ENCODE peak calls at places on chromosomes 7 and 10, in five cellular contexts. R is IMR-90, K is mesendoderm, Y is neuronal stem cell, Z is H1. W is an unnamed sample.

GRCh38 chr10:79391231-79392019 is 44.2 kb downstream of the PPIF start:
- DNase-seq in Z (peak), R (no peak), Y (no peak), K (peak), W (peak)

GRCh38 chr10:131743190-131744151 is 157.3 kb upstream of the PPP2R2D start:
- DNase-seq in K (peak), Z (no peak), R (no peak), Y (no peak), W (peak)

GRCh38 chr7:132141109-132141508 is 435.2 kb downstream of the PLXNA4 start:
- DNase-seq in R (no peak), K (no peak), Y (no peak), Z (no peak), W (no peak)

GRCh38 chr10:125162181-125162906 is 2.0 kb upstream of the CTBP2 start:
- DNase-seq in Y (no peak), R (no peak), K (peak), Z (peak), W (peak)

GRCh38 chr7:55565693-55566092 is 6.6 kb downstream of the VOPP1 start:
- DNase-seq in Z (no peak), R (no peak), K (no peak), Y (no peak), W (no peak)

GRCh38 chr7:38858281-38858884 is 50.6 kb downstream of the VPS41 start:
- DNase-seq in Y (no peak), K (peak), R (peak), Z (no peak), W (no peak)

GRCh38 chr10:79184141-79184625 is 115.4 kb downstream of the ZMIZ1 start:
- DNase-seq in R (peak), Z (no peak), Y (no peak), K (peak), W (peak)

GRCh38 chr10:77037735-77038411 is 599.7 kb downstream of the KCNMA1 start:
- DNase-seq in K (peak), R (no peak), Z (peak), Y (peak), W (no peak)

GRCh38 chr7:159155410-159155809 is 10.7 kb upstream of the VIPR2 start:
- DNase-seq in Z (no peak), Y (no peak), K (no peak), R (no peak), W (no peak)

GRCh38 chr7:22193361-22194016 is 163.5 kb downstream of the RAPGEF5 start:
- DNase-seq in Z (peak), K (peak), R (peak), Y (peak), W (peak)

GRCh38 chr7:150621376-150621775 is 10.8 kb downstream of the GIMAP6 start:
- DNase-seq in K (no peak), Z (no peak), Y (no peak), R (no peak), W (no peak)

GRCh38 chr10:94300042-94300441 is 62.7 kb downstream of the NOC3L start:
- DNase-seq in Z (no peak), Y (no peak), R (no peak), K (no peak), W (no peak)

GRCh38 chr10:35577915-35578607 is 27.1 kb upstream of the GJD4 start:
- DNase-seq in K (no peak), R (no peak), Y (no peak), Z (no peak), W (no peak)

GRCh38 chr10:14569274-14570060 is 205.2 kb downstream of the FAM107B start:
- DNase-seq in K (no peak), R (no peak), Y (no peak), Z (no peak), W (peak)

GRCh38 chr7:101134399-101134980 is 7.6 kb downstream of the SERPINE1 start:
- DNase-seq in K (no peak), R (no peak), Z (no peak), Y (no peak), W (no peak)

DNA sequence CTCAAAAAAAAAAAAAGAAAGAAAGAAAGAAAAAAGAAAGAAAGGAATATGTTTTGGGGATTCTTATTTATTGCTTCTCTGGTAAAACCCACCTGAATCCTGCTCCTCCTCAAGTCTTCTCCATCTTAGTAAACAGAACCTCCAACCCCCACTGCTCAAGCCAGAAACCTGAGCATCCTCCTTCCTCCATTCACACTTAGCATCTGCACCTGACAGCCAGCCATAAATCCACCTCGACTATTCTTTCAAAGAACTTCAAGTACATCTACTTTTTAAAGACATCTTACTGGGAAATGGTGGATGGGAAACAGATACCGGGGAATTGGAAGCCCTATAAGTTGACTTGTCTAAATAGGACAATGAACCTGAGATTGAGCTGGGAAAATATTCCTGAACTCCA is 519.9 kb upstream of the DPP6 start:
- DNase-seq in R (no peak), K (no peak), Z (no peak), Y (no peak), W (no peak)
- H3K4me2 ChIP-seq in R (no peak), K (no peak), Z (no peak), Y (no peak), W (no peak)

DNA sequence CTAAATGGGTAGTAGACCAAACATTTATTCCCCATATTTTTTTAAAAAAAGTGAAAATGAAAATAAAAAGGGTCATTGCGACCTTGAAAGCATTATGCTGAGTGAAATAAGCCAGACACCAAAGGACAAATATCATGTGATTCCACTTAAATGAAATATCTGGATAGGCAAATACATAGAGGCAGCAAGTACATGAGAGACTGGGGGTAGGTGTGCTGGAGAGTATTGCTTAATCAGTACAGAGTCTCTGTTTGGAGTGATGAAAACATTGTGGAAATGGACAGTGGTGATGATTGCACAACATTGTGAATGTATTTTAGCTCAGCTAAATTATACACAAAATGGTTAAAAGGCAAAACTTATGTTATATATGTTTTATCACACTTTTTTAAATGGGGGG is 169.4 kb downstream of the AKR1D1 start:
- DNase-seq in R (no peak), K (no peak), Z (no peak), Y (no peak), W (no peak)
- H2BK5ac ChIP-seq in R (no peak), K (peak), Z (peak), Y (no peak), W (no peak)

GRCh38 chr10:69446229-69446628 is 5.0 kb upstream of the TSPAN15 start:
- DNase-seq in Y (no peak), Z (no peak), K (no peak), R (no peak), W (no peak)

GRCh38 chr10:69443354-69443753 is 7.9 kb upstream of the TSPAN15 start:
- DNase-seq in Z (no peak), R (no peak), K (no peak), Y (no peak), W (no peak)

GRCh38 chr10:69445094-69445493 is 6.2 kb upstream of the TSPAN15 start:
- DNase-seq in Z (no peak), K (no peak), R (no peak), Y (no peak), W (no peak)

GRCh38 chr10:69449841-69450240 is 1.4 kb upstream of the TSPAN15 start:
- DNase-seq in K (peak), Z (peak), Y (peak), R (peak), W (peak)

DNA sequence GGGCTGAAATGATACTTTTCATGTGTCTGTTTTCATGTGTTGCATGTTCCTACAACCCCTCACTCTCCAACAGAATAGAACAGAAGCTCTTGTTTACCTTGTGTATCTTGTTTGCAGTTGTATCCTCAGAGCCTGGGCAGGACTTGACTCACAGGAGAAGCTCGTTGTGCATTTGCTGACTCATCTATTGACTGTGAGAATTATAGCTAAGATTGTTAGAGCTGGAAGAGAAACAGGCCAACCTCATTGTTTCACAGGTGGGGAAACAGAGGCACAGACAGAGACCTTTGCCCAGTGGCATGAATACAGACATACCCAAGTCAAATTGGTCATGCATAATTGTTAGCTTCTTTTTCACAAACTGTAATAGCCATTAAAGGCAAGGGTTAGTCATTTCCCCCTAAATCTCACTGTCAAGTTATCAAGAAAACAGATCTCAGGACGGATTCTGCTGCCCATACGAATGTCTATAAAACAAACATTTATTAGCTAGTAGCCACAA is 4.6 kb upstream of the TSPAN15 start:
- DNase-seq in Z (no peak), R (peak), Y (no peak), K (no peak), W (no peak)
- H3K4me2 ChIP-seq in Z (no peak), R (peak), Y (no peak), K (no peak), W (no peak)

GRCh38 chr7:75559355-75559986 is 67.4 kb downstream of the SPDYE5 start:
- DNase-seq in R (no peak), Z (no peak), Y (no peak), K (no peak), W (no peak)
- H2BK5ac ChIP-seq in R (no peak), Z (no peak), Y (no peak), K (no peak), W (no peak)

DNA sequence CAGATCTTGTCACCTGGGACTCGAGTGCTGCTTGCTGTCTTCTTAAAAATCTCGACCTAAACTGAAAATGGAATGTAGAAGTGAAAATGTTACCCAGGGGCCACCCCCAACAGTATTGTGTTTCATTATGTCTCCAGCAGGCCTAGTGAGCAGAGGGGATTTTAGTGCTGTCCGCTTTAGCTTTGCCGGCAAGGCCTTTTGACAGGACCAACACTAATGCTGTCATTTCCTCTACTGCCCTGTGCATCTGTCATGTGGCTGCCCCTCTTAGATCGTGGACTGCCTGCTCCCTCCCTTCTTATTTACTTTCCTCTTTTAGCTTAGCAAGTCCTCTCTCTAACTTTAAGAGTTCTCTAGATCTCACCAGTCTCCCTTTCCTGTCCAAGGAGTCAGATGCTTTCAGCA is 639.9 kb downstream of the AUTS2 start:
- DNase-seq in Z (no peak), R (no peak), Y (no peak), K (no peak), W (no peak)
- H3K4me2 ChIP-seq in Z (no peak), R (no peak), Y (no peak), K (no peak), W (no peak)

DNA sequence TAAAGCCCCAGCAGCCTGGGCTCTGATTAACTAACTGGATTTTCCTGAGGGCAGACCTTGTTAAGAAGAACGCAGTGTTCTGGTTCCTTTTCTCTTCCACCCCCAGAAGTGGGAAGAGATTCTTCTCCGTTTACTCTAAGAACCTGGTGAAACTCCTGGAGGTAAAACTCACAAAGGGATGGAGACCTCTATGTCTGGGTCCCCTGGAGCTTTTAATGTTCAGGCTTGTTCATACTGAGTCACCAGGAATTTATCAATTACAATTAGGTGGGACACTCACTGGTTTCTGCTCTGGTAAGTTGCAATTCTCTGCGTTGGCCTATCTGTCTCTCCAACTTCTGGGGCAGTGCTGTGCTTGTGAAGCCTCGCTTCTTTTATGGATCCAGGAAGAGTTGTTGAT is 73.3 kb upstream of the CACNB2 start:
- DNase-seq in K (peak), Z (no peak), R (no peak), Y (no peak), W (no peak)
- H2BK5ac ChIP-seq in K (no peak), Z (no peak), R (no peak), Y (no peak), W (no peak)

DNA sequence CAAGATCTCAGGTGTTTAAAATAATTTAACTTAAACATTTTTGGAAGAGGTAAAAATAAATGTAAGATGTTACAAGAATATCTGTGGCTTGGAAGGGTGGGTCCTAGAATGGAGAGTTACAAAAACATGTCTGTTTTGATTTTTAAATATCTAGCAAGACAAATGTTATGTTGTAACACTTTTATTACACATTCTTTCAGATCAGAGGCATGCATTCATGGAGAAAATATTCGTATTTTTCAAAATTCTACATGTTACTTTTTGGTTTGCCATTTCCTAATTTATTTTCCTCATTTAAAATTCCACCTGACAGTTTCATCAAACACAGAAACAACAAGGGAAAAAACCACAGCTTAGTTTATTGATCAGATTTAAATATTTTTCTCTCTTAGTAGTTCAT is 10.0 kb downstream of the WBP1L start:
- DNase-seq in R (no peak), Z (no peak), K (no peak), Y (no peak), W (no peak)
- H3K4me2 ChIP-seq in R (no peak), Z (no peak), K (no peak), Y (no peak), W (no peak)

DNA sequence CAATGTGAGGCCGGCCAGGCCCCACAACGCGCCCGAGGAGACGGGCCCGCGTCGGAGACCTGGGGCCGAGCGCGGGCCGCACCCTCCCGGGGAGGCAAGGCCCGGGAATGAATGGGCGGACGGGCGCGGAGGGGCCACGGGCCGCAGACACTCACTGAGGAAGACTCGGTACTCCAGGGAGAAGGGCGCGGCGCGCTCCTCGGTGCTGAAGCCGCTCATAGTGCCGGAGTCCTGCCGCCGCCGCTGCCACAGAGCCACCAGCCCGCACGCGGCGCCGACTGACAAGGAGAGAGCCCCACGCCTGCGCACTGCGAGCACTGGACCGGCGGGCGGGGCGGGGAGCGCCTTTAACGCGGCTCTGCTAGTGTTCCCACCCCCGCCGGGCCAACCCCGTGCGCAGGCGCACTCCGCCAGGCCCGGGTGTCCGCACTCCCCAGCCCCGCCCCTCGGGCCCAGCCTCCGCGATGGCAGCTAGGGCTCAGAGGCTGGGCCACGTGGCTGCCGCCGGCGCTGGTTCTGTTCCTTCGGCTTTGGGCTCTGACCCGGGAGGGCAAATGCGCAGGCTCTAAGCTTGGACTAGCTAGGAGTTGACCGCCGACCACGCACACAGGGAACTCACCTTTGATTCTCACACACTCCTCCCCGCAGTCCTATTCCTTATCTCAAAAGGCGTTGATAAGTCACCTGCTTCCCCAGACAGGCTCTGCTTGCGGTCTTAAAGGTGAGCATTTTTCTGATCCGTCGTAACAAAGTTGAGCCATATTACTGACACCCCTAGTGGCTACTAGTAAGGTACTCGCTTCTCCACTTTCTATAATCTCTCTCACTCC is at the start of gene PPA1:
- DNase-seq in K (peak), Y (peak), Z (peak), R (peak), W (peak)
- H2BK5ac ChIP-seq in K (peak), Y (peak), Z (no peak), R (peak), W (no peak)

GRCh38 chr10:6195376-6195775 is 7.4 kb upstream of the PFKFB3 start:
- DNase-seq in K (no peak), Y (no peak), R (peak), Z (no peak), W (no peak)
- H3K4me2 ChIP-seq in K (no peak), Y (no peak), R (peak), Z (no peak), W (no peak)

DNA sequence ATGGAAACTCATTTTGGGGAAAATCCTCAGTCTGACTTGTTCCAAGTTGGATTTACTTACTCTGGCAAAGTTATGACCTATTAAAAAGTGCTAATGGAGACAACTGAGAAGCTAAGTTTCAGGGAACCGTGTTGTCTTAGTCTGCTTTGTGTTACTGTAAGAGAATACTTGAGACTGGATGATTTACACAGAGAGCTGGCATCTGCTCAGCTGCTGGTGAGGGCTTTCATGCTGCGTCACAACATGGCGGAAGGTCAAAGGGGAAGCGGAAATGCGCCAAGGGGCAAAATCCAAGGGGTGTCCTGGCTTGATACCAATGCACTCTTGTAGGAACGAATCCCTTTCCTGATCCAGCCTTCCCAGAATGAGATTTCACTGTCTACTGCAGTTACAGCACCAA is 46.4 kb downstream of the MTURN start:
- DNase-seq in K (no peak), Y (no peak), R (no peak), Z (no peak), W (no peak)
- H2BK5ac ChIP-seq in K (no peak), Y (no peak), R (no peak), Z (no peak), W (no peak)